ENCODE peak calls at places on chromosomes 11 and 22, in four cellular contexts. One of them, this sample, is unnamed.

GRCh38 chr11:16993495-16993894 is 20.7 kb downstream of the PLEKHA7 start:
- DNase-seq in fibroblast of lung: no peak
- DNase-seq in AG04450: no peak
- DNase-seq in mammary epithelial cell: no peak
- DNase-seq in this sample: no peak

GRCh38 chr22:50581950-50582561 is 593 bp downstream of the CHKB start:
- DNase-seq in fibroblast of lung: peak
- DNase-seq in AG04450: no peak
- DNase-seq in mammary epithelial cell: peak
- DNase-seq in this sample: no peak

GRCh38 chr11:44624761-44625221 is 59.3 kb downstream of the CD82 start:
- DNase-seq in fibroblast of lung: no peak
- DNase-seq in AG04450: no peak
- DNase-seq in mammary epithelial cell: no peak
- DNase-seq in this sample: no peak

GRCh38 chr11:3134651-3135490 is 30.2 kb downstream of the OSBPL5 start:
- DNase-seq in fibroblast of lung: no peak
- DNase-seq in AG04450: no peak
- DNase-seq in mammary epithelial cell: no peak
- DNase-seq in this sample: no peak

GRCh38 chr11:110862407-110862806 is 150.2 kb upstream of the ARHGAP20 start:
- DNase-seq in fibroblast of lung: no peak
- DNase-seq in AG04450: no peak
- DNase-seq in mammary epithelial cell: no peak
- DNase-seq in this sample: no peak

GRCh38 chr11:109697140-109697843 is 275.3 kb downstream of the C11orf87 start:
- DNase-seq in fibroblast of lung: peak
- DNase-seq in AG04450: peak
- DNase-seq in mammary epithelial cell: peak
- DNase-seq in this sample: no peak

GRCh38 chr22:26642465-26643367 is 14.7 kb upstream of the MIAT start:
- DNase-seq in fibroblast of lung: peak
- DNase-seq in AG04450: no peak
- DNase-seq in mammary epithelial cell: no peak
- DNase-seq in this sample: no peak

GRCh38 chr11:125301301-125301700 is 136.8 kb downstream of the PKNOX2 start:
- DNase-seq in fibroblast of lung: no peak
- DNase-seq in AG04450: no peak
- DNase-seq in mammary epithelial cell: no peak
- DNase-seq in this sample: no peak

GRCh38 chr11:614091-614582 is 1.6 kb downstream of the IRF7 start:
- DNase-seq in fibroblast of lung: no peak
- DNase-seq in AG04450: no peak
- DNase-seq in mammary epithelial cell: no peak
- DNase-seq in this sample: no peak

GRCh38 chr11:102428696-102429095 is 23.9 kb downstream of the TMEM123 start:
- DNase-seq in fibroblast of lung: no peak
- DNase-seq in AG04450: no peak
- DNase-seq in mammary epithelial cell: no peak
- DNase-seq in this sample: no peak

GRCh38 chr11:102435688-102436087 is 16.9 kb downstream of the TMEM123 start:
- DNase-seq in fibroblast of lung: no peak
- DNase-seq in AG04450: no peak
- DNase-seq in mammary epithelial cell: no peak
- DNase-seq in this sample: no peak

GRCh38 chr11:102429691-102430090 is 22.9 kb downstream of the TMEM123 start:
- DNase-seq in fibroblast of lung: no peak
- DNase-seq in AG04450: no peak
- DNase-seq in mammary epithelial cell: no peak
- DNase-seq in this sample: no peak

GRCh38 chr11:102430158-102430836 is 22.3 kb downstream of the TMEM123 start:
- DNase-seq in fibroblast of lung: peak
- DNase-seq in AG04450: no peak
- DNase-seq in mammary epithelial cell: no peak
- DNase-seq in this sample: no peak

DNA sequence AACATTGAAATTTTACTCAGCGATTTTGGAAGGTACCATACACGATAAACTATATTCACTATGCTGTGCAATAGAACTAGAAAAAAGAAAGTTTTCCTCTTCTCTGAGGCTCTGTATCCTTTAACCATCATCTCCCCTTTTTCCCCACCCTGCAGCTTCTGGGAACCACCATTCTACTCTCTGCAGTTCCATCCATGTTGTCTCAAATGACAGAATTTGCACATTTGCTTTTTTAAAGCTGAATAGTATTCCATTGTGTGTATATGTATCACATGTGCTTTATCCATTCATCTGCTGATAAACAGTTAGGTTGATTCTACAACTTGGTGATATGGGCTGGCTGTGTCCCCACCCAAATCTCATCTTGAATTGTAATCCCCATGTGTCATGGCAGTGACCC is 21.2 kb downstream of the TMEM123 start:
- DNase-seq in fibroblast of lung: no peak
- DNase-seq in AG04450: no peak
- DNase-seq in mammary epithelial cell: no peak
- DNase-seq in this sample: no peak
- H3K27ac ChIP-seq in fibroblast of lung: no peak
- H3K27ac ChIP-seq in AG04450: no peak
- H3K27ac ChIP-seq in mammary epithelial cell: no peak
- H3K27ac ChIP-seq in this sample: no peak

GRCh38 chr22:46542011-46542985 is 4.9 kb upstream of the CELSR1 start:
- DNase-seq in fibroblast of lung: peak
- DNase-seq in AG04450: no peak
- DNase-seq in mammary epithelial cell: peak
- DNase-seq in this sample: peak
- H3K27ac ChIP-seq in fibroblast of lung: no peak
- H3K27ac ChIP-seq in AG04450: no peak
- H3K27ac ChIP-seq in mammary epithelial cell: peak
- H3K27ac ChIP-seq in this sample: no peak

DNA sequence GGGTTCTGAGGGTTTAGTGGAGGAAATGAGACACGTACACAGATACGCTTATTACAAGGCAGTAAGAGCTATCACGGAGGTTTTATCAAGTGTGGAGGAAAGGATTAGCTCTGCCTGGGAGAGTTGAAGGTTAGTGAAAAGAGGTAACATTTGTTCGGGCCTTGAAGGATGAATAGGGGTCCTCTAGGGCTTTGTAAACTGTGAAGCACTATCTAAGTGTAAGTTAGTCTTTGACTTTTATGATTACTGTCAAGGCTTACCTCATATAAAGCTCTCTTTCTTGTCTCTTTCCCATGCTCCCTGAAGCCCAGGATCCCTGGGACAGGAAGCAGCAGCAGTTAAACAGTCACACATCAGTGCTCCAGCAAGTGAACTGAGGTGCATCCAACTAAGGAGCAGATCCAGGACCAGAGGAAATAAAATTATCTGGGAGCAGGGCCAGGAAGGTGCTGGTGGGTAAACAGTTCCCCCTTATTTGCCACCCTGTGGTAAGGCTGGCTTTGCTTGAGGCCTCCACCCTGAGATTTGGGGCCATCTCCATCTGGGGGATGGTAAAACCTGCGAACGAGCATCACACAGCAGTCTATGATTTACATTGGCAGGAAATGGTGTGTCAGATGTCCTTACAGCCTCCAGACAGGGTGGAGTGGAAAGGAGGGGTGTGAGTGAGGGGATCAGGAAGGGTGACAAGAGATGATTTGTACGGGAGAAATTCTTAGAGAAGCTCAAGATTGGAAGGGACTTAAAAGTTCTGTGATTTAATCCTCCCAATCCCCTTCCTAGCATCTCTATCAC is 27.2 kb downstream of the GVQW3 start:
- DNase-seq in fibroblast of lung: no peak
- DNase-seq in AG04450: no peak
- DNase-seq in mammary epithelial cell: no peak
- DNase-seq in this sample: no peak
- H3K27ac ChIP-seq in fibroblast of lung: no peak
- H3K27ac ChIP-seq in AG04450: no peak
- H3K27ac ChIP-seq in mammary epithelial cell: no peak
- H3K27ac ChIP-seq in this sample: no peak

GRCh38 chr22:20185750-20186149 is 34.9 kb upstream of the CCDC188 start:
- DNase-seq in fibroblast of lung: no peak
- DNase-seq in AG04450: no peak
- DNase-seq in mammary epithelial cell: no peak
- DNase-seq in this sample: no peak

GRCh38 chr22:20183101-20183500 is 32.2 kb upstream of the CCDC188 start:
- DNase-seq in fibroblast of lung: no peak
- DNase-seq in AG04450: no peak
- DNase-seq in mammary epithelial cell: no peak
- DNase-seq in this sample: no peak

GRCh38 chr22:20183823-20184222 is 33.0 kb upstream of the CCDC188 start:
- DNase-seq in fibroblast of lung: no peak
- DNase-seq in AG04450: no peak
- DNase-seq in mammary epithelial cell: no peak
- DNase-seq in this sample: no peak

GRCh38 chr22:20186183-20186870 is 35.5 kb upstream of the CCDC188 start:
- DNase-seq in fibroblast of lung: no peak
- DNase-seq in AG04450: no peak
- DNase-seq in mammary epithelial cell: no peak
- DNase-seq in this sample: no peak

GRCh38 chr22:20184501-20185145 is 33.8 kb upstream of the CCDC188 start:
- DNase-seq in fibroblast of lung: no peak
- DNase-seq in AG04450: no peak
- DNase-seq in mammary epithelial cell: no peak
- DNase-seq in this sample: no peak
- H3K27ac ChIP-seq in fibroblast of lung: no peak
- H3K27ac ChIP-seq in AG04450: no peak
- H3K27ac ChIP-seq in mammary epithelial cell: no peak
- H3K27ac ChIP-seq in this sample: no peak

DNA sequence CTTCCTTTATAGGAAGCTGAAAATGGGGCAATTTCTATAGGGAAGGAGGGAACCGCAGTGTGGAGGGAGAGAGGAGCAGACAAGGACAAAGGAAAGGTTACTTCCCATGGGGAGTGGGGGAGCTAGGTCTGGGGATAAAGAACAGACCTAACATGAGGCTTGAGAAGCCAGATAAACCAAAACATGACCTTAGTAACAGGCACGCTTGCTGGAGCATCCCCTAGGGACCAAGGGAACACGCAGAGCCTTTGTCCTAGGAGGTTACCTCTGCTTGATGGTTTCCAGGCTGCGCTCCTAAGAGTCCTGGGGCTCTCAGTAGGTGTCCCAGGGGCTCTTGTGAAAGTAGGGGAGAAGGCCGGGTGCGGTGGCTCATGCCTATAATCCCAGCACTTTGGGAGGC is 271.4 kb upstream of the NCAM1 start:
- DNase-seq in fibroblast of lung: no peak
- DNase-seq in AG04450: no peak
- DNase-seq in mammary epithelial cell: no peak
- DNase-seq in this sample: no peak
- H3K27ac ChIP-seq in fibroblast of lung: no peak
- H3K27ac ChIP-seq in AG04450: no peak
- H3K27ac ChIP-seq in mammary epithelial cell: no peak
- H3K27ac ChIP-seq in this sample: no peak

GRCh38 chr11:122666743-122667142 is 11.2 kb downstream of the UBASH3B start:
- DNase-seq in fibroblast of lung: no peak
- DNase-seq in AG04450: no peak
- DNase-seq in mammary epithelial cell: no peak
- DNase-seq in this sample: no peak
- H3K27ac ChIP-seq in fibroblast of lung: no peak
- H3K27ac ChIP-seq in AG04450: no peak
- H3K27ac ChIP-seq in mammary epithelial cell: no peak
- H3K27ac ChIP-seq in this sample: no peak